ENCODE peak calls at places on chromosomes 11 and 22, in four cellular contexts. G, I, K and L are unnamed samples.

GRCh38 chr22:16937811-16938210 is 70.2 kb downstream of the GAB4 start:
- DNase-seq in G (no peak), I (no peak), K (no peak), L (no peak)

GRCh38 chr11:96218013-96218412 is 125.0 kb downstream of the MAML2 start:
- DNase-seq in G (no peak), I (no peak), K (peak), L (no peak)

GRCh38 chr11:22884268-22884667 is 24.0 kb upstream of the CCDC179 start:
- DNase-seq in G (no peak), I (no peak), K (no peak), L (no peak)

GRCh38 chr11:43547411-43547718 is 133.2 kb upstream of the HSD17B12 start:
- DNase-seq in G (no peak), I (no peak), K (peak), L (no peak)

GRCh38 chr22:48595511-48595905 is 1232.2 kb downstream of the BRD1 start:
- DNase-seq in G (no peak), I (no peak), K (no peak), L (no peak)

GRCh38 chr22:22959147-22959827 is 71.7 kb downstream of the IGLL5 start:
- DNase-seq in G (peak), I (peak), K (peak), L (no peak)

GRCh38 chr22:19287076-19287724 is 4.3 kb downstream of the CLTCL1 start:
- DNase-seq in G (no peak), I (no peak), K (peak), L (no peak)

GRCh38 chr11:88972210-88972609 is 93.6 kb downstream of the GRM5 start:
- DNase-seq in G (no peak), I (no peak), K (no peak), L (no peak)

GRCh38 chr11:10725114-10725906 is 25.7 kb upstream of the CTR9 start:
- DNase-seq in G (no peak), I (peak), K (peak), L (no peak)

GRCh38 chr11:127023991-127024390 is 23.4 kb upstream of the KIRREL3 start:
- DNase-seq in G (no peak), I (no peak), K (no peak), L (no peak)

GRCh38 chr11:1000357-1000982 is 36.0 kb downstream of the MUC6 start:
- DNase-seq in G (no peak), I (no peak), K (no peak), L (no peak)

GRCh38 chr22:33677536-33677935 is 242.7 kb downstream of the LARGE1 start:
- DNase-seq in G (no peak), I (no peak), K (no peak), L (no peak)

GRCh38 chr11:13666708-13667107 is 1.8 kb upstream of the FAR1 start:
- DNase-seq in G (no peak), I (no peak), K (no peak), L (no peak)

GRCh38 chr11:43930868-43931716 is 11.3 kb upstream of the C11orf96 start:
- DNase-seq in G (no peak), I (no peak), K (peak), L (no peak)

GRCh38 chr11:3093281-3094191 is 36.3 kb upstream of the CARS1 start:
- DNase-seq in G (no peak), I (peak), K (no peak), L (peak)

GRCh38 chr11:66419825-66420224 is 1.0 kb upstream of the NPAS4 start:
- DNase-seq in G (no peak), I (no peak), K (no peak), L (no peak)

GRCh38 chr22:48740731-48741405 is 1086.8 kb downstream of the BRD1 start:
- DNase-seq in G (no peak), I (no peak), K (no peak), L (no peak)

GRCh38 chr11:119584193-119585037 is 144.6 kb downstream of the NECTIN1 start:
- DNase-seq in G (no peak), I (peak), K (peak), L (no peak)

GRCh38 chr11:34468209-34468841 is 29.6 kb downstream of the CAT start:
- DNase-seq in G (peak), I (peak), K (peak), L (peak)

GRCh38 chr11:92681606-92682005 is 287.8 kb upstream of the MTNR1B start:
- DNase-seq in G (no peak), I (no peak), K (no peak), L (no peak)

GRCh38 chr11:103183981-103184592 is 74.9 kb downstream of the DYNC2H1 start:
- DNase-seq in G (no peak), I (no peak), K (no peak), L (no peak)

GRCh38 chr22:35353318-35353717 is 27.6 kb upstream of the HMOX1 start:
- DNase-seq in G (peak), I (no peak), K (no peak), L (no peak)

GRCh38 chr11:106821291-106821690 is 197.0 kb downstream of the GUCY1A2 start:
- DNase-seq in G (no peak), I (peak), K (no peak), L (no peak)

GRCh38 chr22:39543095-39543494 is 10.5 kb upstream of the RPS19BP1 start:
- DNase-seq in G (peak), I (peak), K (peak), L (no peak)

GRCh38 chr11:85737738-85738137 is 51.7 kb upstream of the CCDC89 start:
- DNase-seq in G (no peak), I (peak), K (no peak), L (no peak)

GRCh38 chr11:83713701-83714100 is 427.5 kb upstream of the CCDC90B start:
- DNase-seq in G (no peak), I (no peak), K (peak), L (no peak)

GRCh38 chr11:131734871-131735270 is 364.5 kb downstream of the NTM start:
- DNase-seq in G (no peak), I (no peak), K (no peak), L (no peak)

GRCh38 chr22:17057959-17058814 is 26.6 kb upstream of the IL17RA start:
- DNase-seq in G (peak), I (peak), K (peak), L (peak)

GRCh38 chr11:14259870-14260269 is 99.1 kb downstream of the RRAS2 start:
- DNase-seq in G (no peak), I (no peak), K (no peak), L (no peak)

GRCh38 chr11:117420598-117420997 is 92.9 kb downstream of the CEP164 start:
- DNase-seq in G (no peak), I (no peak), K (no peak), L (no peak)

DNA sequence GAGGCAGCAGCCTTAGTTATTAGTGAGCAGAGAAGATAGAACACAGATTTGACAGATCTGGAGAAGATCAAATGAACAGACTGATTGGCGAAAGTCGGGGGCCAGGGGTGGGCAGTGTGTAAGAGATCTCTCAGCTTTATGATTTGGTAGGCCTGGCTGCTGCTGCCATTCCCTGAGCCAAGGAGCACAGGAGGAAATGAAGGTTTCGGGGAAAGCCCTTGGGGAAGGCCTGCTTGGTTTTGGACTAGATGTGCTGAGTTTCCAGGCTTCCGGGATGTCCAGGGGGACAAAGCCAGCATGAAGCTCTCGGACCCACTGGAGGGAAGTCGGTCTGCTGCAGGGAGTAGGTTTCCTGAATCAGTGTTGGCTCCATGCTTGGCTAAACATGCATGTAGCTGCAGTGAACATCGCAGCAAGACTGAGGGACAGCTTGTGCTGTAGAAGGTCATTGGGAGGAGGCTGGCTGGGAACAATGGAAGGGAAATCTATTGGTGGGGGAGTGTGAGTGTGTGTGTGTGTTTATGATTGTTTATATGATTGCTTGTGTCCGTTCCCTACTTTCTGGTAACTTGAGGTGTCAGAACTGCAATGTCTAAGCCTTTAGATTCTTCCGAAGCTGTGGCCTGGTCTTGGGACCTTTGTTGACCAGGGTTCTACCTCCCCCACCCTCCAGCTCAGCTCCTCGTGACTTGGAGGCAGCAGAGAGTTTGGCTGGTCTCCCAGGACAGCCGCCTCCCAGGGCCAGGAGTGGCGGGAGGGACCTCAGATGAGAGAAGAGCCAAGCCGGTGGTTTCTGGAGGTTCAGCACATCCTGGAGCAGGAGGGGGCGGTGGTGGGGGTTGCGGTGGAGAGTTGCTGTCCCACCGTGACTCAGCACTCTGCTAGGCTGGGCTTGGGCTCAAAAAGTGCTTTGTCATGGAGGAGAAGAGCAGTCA is 4.0 kb upstream of the FTH1 start:
- DNase-seq in G (peak), I (peak), K (peak), L (peak)
- TF ChIP-seq CTCF in G (no peak), I (no peak), K (no peak), L (no peak)

DNA sequence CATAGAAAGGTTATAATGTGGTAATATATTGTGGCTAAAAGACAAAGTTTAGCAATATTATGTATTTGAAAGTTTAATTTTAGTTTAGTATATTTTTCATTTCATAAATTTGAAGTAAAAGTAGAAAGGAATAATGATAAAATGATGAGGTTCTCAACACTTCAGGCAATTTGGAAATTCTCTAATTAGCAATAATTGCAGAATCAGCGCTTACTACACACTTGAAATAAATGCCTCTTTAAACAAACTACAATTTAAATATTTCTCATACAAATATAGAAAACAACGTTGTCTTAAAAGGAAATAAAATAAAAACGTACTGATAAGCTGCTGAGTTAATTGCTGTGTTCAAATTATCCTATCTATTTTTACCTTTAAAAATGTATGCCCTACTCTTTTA is 25.9 kb downstream of the CASP12 start:
- DNase-seq in G (no peak), I (no peak), K (no peak), L (no peak)
- TF ChIP-seq CTCF in G (no peak), I (no peak), K (no peak), L (no peak)

DNA sequence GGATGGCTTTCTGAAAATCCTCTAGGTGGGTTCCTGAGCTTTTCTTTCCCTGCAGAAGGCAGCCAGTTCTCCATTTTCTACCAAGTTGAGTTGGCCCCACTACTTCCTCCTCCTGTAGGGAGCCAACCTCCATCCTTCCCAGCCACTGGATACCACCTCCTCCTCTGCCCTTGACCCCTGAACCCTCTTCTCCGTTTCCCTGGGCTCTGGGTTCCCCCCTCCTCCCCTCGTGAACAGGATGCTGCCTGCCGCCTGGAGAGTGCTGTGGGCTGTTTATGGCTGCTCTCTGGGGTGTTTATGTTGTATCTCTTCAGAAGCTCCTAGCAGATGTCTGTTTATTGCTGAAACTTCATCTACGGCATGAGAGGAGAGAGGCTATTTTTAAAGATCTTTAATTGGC is 8.6 kb downstream of the MICAL2 start:
- DNase-seq in G (no peak), I (peak), K (no peak), L (no peak)
- TF ChIP-seq CTCF in G (no peak), I (peak), K (peak), L (no peak)

GRCh38 chr22:43827926-43828710 is 16.0 kb upstream of the EFCAB6 start:
- DNase-seq in G (no peak), I (no peak), K (no peak), L (no peak)
- TF ChIP-seq CTCF in G (no peak), I (no peak), K (no peak), L (no peak)